ENCODE peak calls at places on chromosome 18, in eight cellular contexts. A is ovary, C is tibial nerve, S is body of pancreas, Y is sigmoid colon, P is H1, J is right lobe of liver, X is stomach. T is an unnamed sample.

GRCh38 chr18:52392160-52392559 is 52.2 kb downstream of the DCC start:
- DNase-seq in P (no peak), J (no peak), S (no peak), A (no peak), Y (no peak), C (no peak), X (no peak), T (no peak)

GRCh38 chr18:7812431-7813063 is 245.4 kb downstream of the PTPRM start:
- DNase-seq in X (no peak), C (no peak), S (no peak), A (no peak), Y (no peak), P (no peak), J (no peak), T (no peak)

GRCh38 chr18:37394610-37394965 is 171.0 kb downstream of the CELF4 start:
- DNase-seq in J (no peak), S (no peak), Y (no peak), P (no peak), C (no peak), X (no peak), A (no peak), T (no peak)

GRCh38 chr18:68056936-68057335 is 540.4 kb upstream of the DSEL start:
- DNase-seq in S (no peak), P (no peak), X (no peak), A (no peak), Y (no peak), J (no peak), C (no peak), T (no peak)

GRCh38 chr18:8424917-8425725 is 184.1 kb upstream of the RAB12 start:
- DNase-seq in S (no peak), Y (no peak), A (no peak), C (no peak), X (no peak), J (no peak), P (peak; percentile 25), T (no peak)

GRCh38 chr18:44047585-44047984 is 633.1 kb upstream of the SETBP1 start:
- DNase-seq in X (no peak), J (no peak), A (no peak), S (no peak), Y (no peak), C (no peak), P (no peak), T (no peak)

GRCh38 chr18:38909972-38910371 is 1344.4 kb upstream of the CELF4 start:
- DNase-seq in C (no peak), S (no peak), A (no peak), J (no peak), X (no peak), Y (no peak), P (no peak), T (no peak)

GRCh38 chr18:34121157-34121807 is 103.4 kb downstream of the NOL4 start:
- DNase-seq in X (no peak), J (no peak), A (no peak), C (no peak), P (no peak), Y (no peak), S (no peak), T (no peak)

GRCh38 chr18:3675446-3675845 is 225.5 kb downstream of the TGIF1 start:
- DNase-seq in S (no peak), Y (no peak), P (no peak), X (no peak), J (no peak), A (no peak), C (no peak), T (no peak)

GRCh38 chr18:22559414-22560282 is 141.9 kb upstream of the CTAGE1 start:
- DNase-seq in A (peak; percentile 79), S (peak; percentile 59), C (peak; percentile 35), P (no peak), J (peak; percentile 79), X (peak; percentile 57), Y (peak; percentile 73), T (peak; percentile 77)

GRCh38 chr18:58612239-58613055 is 16.4 kb downstream of the ALPK2 start:
- DNase-seq in S (no peak), C (no peak), X (no peak), P (no peak), A (no peak), J (no peak), Y (no peak), T (no peak)

GRCh38 chr18:8943900-8944870 is 158.3 kb upstream of the NDUFV2 start:
- DNase-seq in X (no peak), P (no peak), C (no peak), S (no peak), A (no peak), Y (no peak), J (no peak), T (no peak)

GRCh38 chr18:45844938-45845337 is 19.5 kb downstream of the SIGLEC15 start:
- DNase-seq in C (no peak), P (no peak), Y (no peak), J (no peak), X (no peak), S (no peak), A (no peak), T (no peak)

GRCh38 chr18:4282954-4283353 is 172.2 kb downstream of the DLGAP1 start:
- DNase-seq in S (no peak), C (no peak), J (no peak), A (no peak), Y (no peak), P (no peak), X (no peak), T (no peak)

GRCh38 chr18:32714571-32715148 is 58.2 kb downstream of the KLHL14 start:
- DNase-seq in C (peak; percentile 58), P (peak; percentile 19), J (no peak), Y (no peak), A (no peak), S (peak; percentile 66), X (peak; percentile 36), T (no peak)

GRCh38 chr18:9417081-9417841 is 58.1 kb upstream of the RALBP1 start:
- DNase-seq in A (peak; percentile 37), S (no peak), P (no peak), Y (peak; percentile 67), X (peak; percentile 53), C (no peak), J (no peak), T (peak; percentile 38)

GRCh38 chr18:52007109-52007508 is 332.9 kb upstream of the DCC start:
- DNase-seq in J (no peak), S (no peak), Y (no peak), X (no peak), C (no peak), A (no peak), P (no peak), T (no peak)

GRCh38 chr18:77132369-77133050 is at the start of gene MBP:
- DNase-seq in X (peak; percentile 93), S (peak; percentile 90), J (peak; percentile 91), C (peak; percentile 37), A (peak; percentile 71), Y (peak; percentile 82), P (no peak), T (peak; percentile 51)

GRCh38 chr18:70284976-70285610 is 3.8 kb upstream of the SOCS6 start:
- DNase-seq in X (no peak), A (no peak), C (no peak), P (no peak), S (no peak), Y (no peak), J (no peak), T (no peak)

GRCh38 chr18:61542596-61542995 is 209.4 kb downstream of the CDH20 start:
- DNase-seq in Y (no peak), A (no peak), S (no peak), C (no peak), P (no peak), X (no peak), J (no peak), T (no peak)

GRCh38 chr18:61545281-61546245 is 212.3 kb downstream of the CDH20 start:
- DNase-seq in J (no peak), S (no peak), Y (no peak), X (no peak), C (no peak), A (no peak), P (no peak), T (no peak)

GRCh38 chr18:61546598-61546997 is 213.4 kb downstream of the CDH20 start:
- DNase-seq in X (no peak), C (peak; percentile 18), A (no peak), S (no peak), J (no peak), P (no peak), Y (no peak), T (no peak)

GRCh38 chr18:61543518-61543917 is 210.3 kb downstream of the CDH20 start:
- DNase-seq in X (no peak), J (no peak), C (no peak), P (no peak), S (no peak), Y (no peak), A (no peak), T (no peak)

DNA sequence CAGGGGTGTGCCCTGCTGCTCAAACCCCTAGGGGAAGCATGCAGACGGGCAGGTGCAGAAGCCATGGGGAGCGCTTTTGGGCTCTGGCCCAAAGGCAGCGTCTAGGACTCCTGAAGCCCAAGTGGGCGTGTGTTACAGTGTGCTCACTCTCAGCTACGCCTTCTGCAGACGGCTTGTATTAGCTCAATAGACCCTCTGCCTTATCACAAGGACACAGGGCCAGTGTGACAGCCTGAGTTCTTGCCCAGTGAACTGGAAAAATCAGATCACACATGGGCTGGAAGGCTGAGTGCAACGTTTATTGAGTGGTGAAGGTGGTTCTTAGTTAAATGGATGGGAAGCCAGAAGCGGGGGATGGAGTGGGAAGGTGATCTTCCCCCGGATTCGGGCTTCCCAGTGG is 210.9 kb downstream of the CDH20 start:
- DNase-seq in X (no peak), S (no peak), J (no peak), C (no peak), Y (no peak), P (no peak), A (no peak), T (no peak)
- H3K36me3 ChIP-seq in X (no peaks in the 10 kb centered on the region), S (no peaks in the 10 kb centered on the region), J (no peaks in the 10 kb centered on the region), C (no peaks in the 10 kb centered on the region), Y (no peaks in the 10 kb centered on the region), P (no peaks in the 10 kb centered on the region), A (no peaks in the 10 kb centered on the region), T (no peaks in the 10 kb centered on the region)

DNA sequence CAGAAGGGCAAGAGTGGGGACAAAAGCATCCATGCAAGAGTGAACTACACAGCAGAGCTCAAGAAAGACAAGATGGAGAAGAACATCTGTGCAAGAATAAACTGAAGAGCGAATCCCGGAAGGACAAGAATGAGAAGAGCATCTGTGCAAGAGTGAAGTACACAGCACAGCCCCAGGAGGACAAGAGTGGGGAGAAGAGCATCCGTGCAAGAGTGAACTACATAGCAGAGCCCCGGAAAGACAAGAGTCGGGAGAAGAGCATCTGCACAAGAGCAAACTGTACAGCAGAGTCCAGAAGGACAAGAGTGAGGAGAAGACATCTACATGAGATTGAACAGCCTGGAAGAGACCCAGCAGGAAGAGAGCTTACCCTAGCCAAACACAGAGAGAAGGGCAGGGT is 284.6 kb downstream of the PIEZO2 start:
- DNase-seq in C (no peak), P (no peak), S (no peak), J (no peak), X (no peak), Y (no peak), A (no peak), T (no peak)
- TF ChIP-seq POLR2A in C (no peak), P (no peak), S (no peak), J (no peak), X (no peak), Y (no peak), A (no peak), T (no peak)

GRCh38 chr18:65091737-65092329 is 659.0 kb upstream of the CDH7 start:
- DNase-seq in J (no peak), A (no peak), S (peak; percentile 20), X (no peak), P (peak; percentile 13), C (no peak), Y (no peak), T (no peak)
- TF ChIP-seq CTCF in J (peak; percentile 61), A (no peak), S (peak; percentile 49), X (no peak), P (no peak), C (peak; percentile 41), Y (no peak), T (no peak)

GRCh38 chr18:64202836-64203235 is 53.9 kb upstream of the LINC00305 start:
- DNase-seq in X (no peak), Y (no peak), A (no peak), S (no peak), J (no peak), P (no peak), C (no peak), T (no peak)
- H3K36me3 ChIP-seq in X (no peaks in the 10 kb centered on the region), Y (no peaks in the 10 kb centered on the region), A (no peaks in the 10 kb centered on the region), S (no peaks in the 10 kb centered on the region), J (no peaks in the 10 kb centered on the region), P (no peaks in the 10 kb centered on the region), C (no peaks in the 10 kb centered on the region), T (no peaks in the 10 kb centered on the region)